ENCODE peak calls at places on chromosomes 3 and 15, in six cellular contexts. One of them, this sample, is unnamed. For H3K9me3, the result is how much of the 10 kb centered on the place peaks cover.

GRCh38 chr3:49424816-49425215 is 2.5 kb upstream of the AMT start:
- DNase-seq in uterus: no peak
- DNase-seq in naive thymus-derived CD4-positive, alpha-beta T cell: no peak
- DNase-seq in effector memory CD4-positive, alpha-beta T cell: no peak
- DNase-seq in heart left ventricle: no peak
- DNase-seq in neuronal stem cell: no peak
- DNase-seq in this sample: no peak

GRCh38 chr15:52481915-52482314 is 46.8 kb downstream of the MYO5A start:
- DNase-seq in effector memory CD4-positive, alpha-beta T cell: peak
- DNase-seq in neuronal stem cell: no peak
- DNase-seq in uterus: no peak
- DNase-seq in heart left ventricle: no peak
- DNase-seq in naive thymus-derived CD4-positive, alpha-beta T cell: peak
- DNase-seq in this sample: no peak

GRCh38 chr3:23036728-23037127 is 166.4 kb upstream of the UBE2E2 start:
- DNase-seq in naive thymus-derived CD4-positive, alpha-beta T cell: no peak
- DNase-seq in uterus: no peak
- DNase-seq in effector memory CD4-positive, alpha-beta T cell: no peak
- DNase-seq in neuronal stem cell: no peak
- DNase-seq in heart left ventricle: no peak
- DNase-seq in this sample: no peak

GRCh38 chr15:89138999-89139612 is 50.9 kb downstream of the ABHD2 start:
- DNase-seq in neuronal stem cell: no peak
- DNase-seq in uterus: no peak
- DNase-seq in naive thymus-derived CD4-positive, alpha-beta T cell: no peak
- DNase-seq in effector memory CD4-positive, alpha-beta T cell: no peak
- DNase-seq in heart left ventricle: peak
- DNase-seq in this sample: no peak

GRCh38 chr3:59451041-59451763 is 401.4 kb upstream of the CFAP20DC start:
- DNase-seq in neuronal stem cell: no peak
- DNase-seq in effector memory CD4-positive, alpha-beta T cell: peak
- DNase-seq in naive thymus-derived CD4-positive, alpha-beta T cell: peak
- DNase-seq in uterus: no peak
- DNase-seq in heart left ventricle: no peak
- DNase-seq in this sample: no peak

GRCh38 chr3:57100046-57100695 is 39.7 kb downstream of the SPATA12 start:
- DNase-seq in naive thymus-derived CD4-positive, alpha-beta T cell: peak
- DNase-seq in effector memory CD4-positive, alpha-beta T cell: no peak
- DNase-seq in heart left ventricle: peak
- DNase-seq in neuronal stem cell: peak
- DNase-seq in uterus: peak
- DNase-seq in this sample: peak

GRCh38 chr3:110932515-110933095 is 139.0 kb upstream of the NECTIN3 start:
- DNase-seq in naive thymus-derived CD4-positive, alpha-beta T cell: no peak
- DNase-seq in heart left ventricle: peak
- DNase-seq in uterus: no peak
- DNase-seq in effector memory CD4-positive, alpha-beta T cell: no peak
- DNase-seq in neuronal stem cell: no peak
- DNase-seq in this sample: no peak

GRCh38 chr15:57640935-57641682 is 49.4 kb downstream of the MYZAP start:
- DNase-seq in heart left ventricle: no peak
- DNase-seq in naive thymus-derived CD4-positive, alpha-beta T cell: peak
- DNase-seq in uterus: no peak
- DNase-seq in effector memory CD4-positive, alpha-beta T cell: no peak
- DNase-seq in neuronal stem cell: peak
- DNase-seq in this sample: peak

GRCh38 chr15:83068054-83068453 is 1.0 kb upstream of the BTBD1 start:
- DNase-seq in heart left ventricle: no peak
- DNase-seq in uterus: no peak
- DNase-seq in neuronal stem cell: no peak
- DNase-seq in effector memory CD4-positive, alpha-beta T cell: no peak
- DNase-seq in naive thymus-derived CD4-positive, alpha-beta T cell: no peak
- DNase-seq in this sample: no peak

GRCh38 chr15:89371145-89372044 is 36.8 kb upstream of the POLG start:
- DNase-seq in effector memory CD4-positive, alpha-beta T cell: no peak
- DNase-seq in uterus: no peak
- DNase-seq in heart left ventricle: no peak
- DNase-seq in neuronal stem cell: peak
- DNase-seq in naive thymus-derived CD4-positive, alpha-beta T cell: no peak
- DNase-seq in this sample: no peak

GRCh38 chr15:57596978-57597377 is 5.3 kb downstream of the MYZAP start:
- DNase-seq in neuronal stem cell: no peak
- DNase-seq in heart left ventricle: no peak
- DNase-seq in naive thymus-derived CD4-positive, alpha-beta T cell: no peak
- DNase-seq in uterus: peak
- DNase-seq in effector memory CD4-positive, alpha-beta T cell: no peak
- DNase-seq in this sample: peak

GRCh38 chr3:45647148-45647619 is 42.0 kb upstream of the SACM1L start:
- DNase-seq in uterus: no peak
- DNase-seq in heart left ventricle: no peak
- DNase-seq in naive thymus-derived CD4-positive, alpha-beta T cell: no peak
- DNase-seq in effector memory CD4-positive, alpha-beta T cell: no peak
- DNase-seq in neuronal stem cell: no peak
- DNase-seq in this sample: peak

GRCh38 chr3:38579146-38579545 is 70.3 kb downstream of the SCN5A start:
- DNase-seq in naive thymus-derived CD4-positive, alpha-beta T cell: no peak
- DNase-seq in neuronal stem cell: no peak
- DNase-seq in uterus: no peak
- DNase-seq in heart left ventricle: peak
- DNase-seq in effector memory CD4-positive, alpha-beta T cell: no peak
- DNase-seq in this sample: no peak

GRCh38 chr3:126685493-126685892 is 18.5 kb upstream of the CHCHD6 start:
- DNase-seq in effector memory CD4-positive, alpha-beta T cell: no peak
- DNase-seq in heart left ventricle: no peak
- DNase-seq in neuronal stem cell: no peak
- DNase-seq in naive thymus-derived CD4-positive, alpha-beta T cell: no peak
- DNase-seq in uterus: no peak
- DNase-seq in this sample: no peak

GRCh38 chr15:98807262-98807661 is 158.9 kb downstream of the IGF1R start:
- DNase-seq in naive thymus-derived CD4-positive, alpha-beta T cell: no peak
- DNase-seq in uterus: no peak
- DNase-seq in heart left ventricle: no peak
- DNase-seq in effector memory CD4-positive, alpha-beta T cell: no peak
- DNase-seq in neuronal stem cell: no peak
- DNase-seq in this sample: no peak

GRCh38 chr15:39287322-39288195 is 293.3 kb upstream of the THBS1 start:
- DNase-seq in effector memory CD4-positive, alpha-beta T cell: no peak
- DNase-seq in uterus: no peak
- DNase-seq in heart left ventricle: no peak
- DNase-seq in naive thymus-derived CD4-positive, alpha-beta T cell: no peak
- DNase-seq in neuronal stem cell: no peak
- DNase-seq in this sample: no peak

GRCh38 chr3:13277130-13277783 is 142.9 kb downstream of the NUP210 start:
- DNase-seq in effector memory CD4-positive, alpha-beta T cell: no peak
- DNase-seq in neuronal stem cell: no peak
- DNase-seq in uterus: no peak
- DNase-seq in naive thymus-derived CD4-positive, alpha-beta T cell: no peak
- DNase-seq in heart left ventricle: no peak
- DNase-seq in this sample: peak

GRCh38 chr3:46104706-46105105 is 77.4 kb upstream of the XCR1 start:
- DNase-seq in neuronal stem cell: no peak
- DNase-seq in naive thymus-derived CD4-positive, alpha-beta T cell: no peak
- DNase-seq in heart left ventricle: no peak
- DNase-seq in uterus: no peak
- DNase-seq in effector memory CD4-positive, alpha-beta T cell: no peak
- DNase-seq in this sample: no peak

GRCh38 chr3:122091602-122092006 is 36.4 kb downstream of the CD86 start:
- DNase-seq in neuronal stem cell: no peak
- DNase-seq in heart left ventricle: no peak
- DNase-seq in naive thymus-derived CD4-positive, alpha-beta T cell: no peak
- DNase-seq in uterus: no peak
- DNase-seq in effector memory CD4-positive, alpha-beta T cell: no peak
- DNase-seq in this sample: no peak

GRCh38 chr3:171376125-171376947 is 83.9 kb downstream of the TNIK start:
- DNase-seq in effector memory CD4-positive, alpha-beta T cell: no peak
- DNase-seq in heart left ventricle: no peak
- DNase-seq in naive thymus-derived CD4-positive, alpha-beta T cell: no peak
- DNase-seq in uterus: no peak
- DNase-seq in neuronal stem cell: no peak
- DNase-seq in this sample: no peak

GRCh38 chr3:195543642-195544536 is 764 bp upstream of the PPP1R2 start:
- DNase-seq in uterus: peak
- DNase-seq in neuronal stem cell: peak
- DNase-seq in naive thymus-derived CD4-positive, alpha-beta T cell: no peak
- DNase-seq in heart left ventricle: no peak
- DNase-seq in effector memory CD4-positive, alpha-beta T cell: no peak
- DNase-seq in this sample: no peak

GRCh38 chr15:82044373-82045178 is 1.2 kb downstream of the MEX3B start:
- DNase-seq in uterus: peak
- DNase-seq in neuronal stem cell: peak
- DNase-seq in naive thymus-derived CD4-positive, alpha-beta T cell: peak
- DNase-seq in heart left ventricle: peak
- DNase-seq in effector memory CD4-positive, alpha-beta T cell: no peak
- DNase-seq in this sample: peak

GRCh38 chr3:127959873-127960272 is 44.8 kb downstream of the KBTBD12 start:
- DNase-seq in naive thymus-derived CD4-positive, alpha-beta T cell: no peak
- DNase-seq in neuronal stem cell: peak
- DNase-seq in uterus: no peak
- DNase-seq in heart left ventricle: peak
- DNase-seq in effector memory CD4-positive, alpha-beta T cell: no peak
- DNase-seq in this sample: peak

GRCh38 chr15:77529394-77530159 is 103.1 kb downstream of the LINGO1 start:
- DNase-seq in neuronal stem cell: no peak
- DNase-seq in effector memory CD4-positive, alpha-beta T cell: no peak
- DNase-seq in heart left ventricle: peak
- DNase-seq in naive thymus-derived CD4-positive, alpha-beta T cell: no peak
- DNase-seq in uterus: no peak
- DNase-seq in this sample: no peak

GRCh38 chr3:57152761-57153160 is 12.4 kb downstream of the IL17RD start:
- DNase-seq in neuronal stem cell: no peak
- DNase-seq in heart left ventricle: no peak
- DNase-seq in effector memory CD4-positive, alpha-beta T cell: no peak
- DNase-seq in uterus: no peak
- DNase-seq in naive thymus-derived CD4-positive, alpha-beta T cell: no peak
- DNase-seq in this sample: no peak

GRCh38 chr3:78041486-78041885 is 1001.6 kb downstream of the ROBO2 start:
- DNase-seq in effector memory CD4-positive, alpha-beta T cell: no peak
- DNase-seq in heart left ventricle: no peak
- DNase-seq in uterus: no peak
- DNase-seq in neuronal stem cell: no peak
- DNase-seq in naive thymus-derived CD4-positive, alpha-beta T cell: no peak
- DNase-seq in this sample: no peak

GRCh38 chr3:171347017-171347979 is 112.9 kb downstream of the TNIK start:
- DNase-seq in effector memory CD4-positive, alpha-beta T cell: no peak
- DNase-seq in heart left ventricle: no peak
- DNase-seq in uterus: no peak
- DNase-seq in naive thymus-derived CD4-positive, alpha-beta T cell: no peak
- DNase-seq in neuronal stem cell: no peak
- DNase-seq in this sample: no peak

GRCh38 chr3:4994823-4995499 is 15.7 kb downstream of the BHLHE40 start:
- DNase-seq in heart left ventricle: peak
- DNase-seq in naive thymus-derived CD4-positive, alpha-beta T cell: no peak
- DNase-seq in neuronal stem cell: no peak
- DNase-seq in effector memory CD4-positive, alpha-beta T cell: no peak
- DNase-seq in uterus: no peak
- DNase-seq in this sample: peak

GRCh38 chr15:95432878-95433405 is 897.6 kb upstream of the NR2F2 start:
- DNase-seq in neuronal stem cell: no peak
- DNase-seq in naive thymus-derived CD4-positive, alpha-beta T cell: no peak
- DNase-seq in effector memory CD4-positive, alpha-beta T cell: no peak
- DNase-seq in heart left ventricle: no peak
- DNase-seq in uterus: no peak
- DNase-seq in this sample: no peak
- H3K9me3 ChIP-seq in neuronal stem cell: under half
- H3K9me3 ChIP-seq in naive thymus-derived CD4-positive, alpha-beta T cell: under half
- H3K9me3 ChIP-seq in effector memory CD4-positive, alpha-beta T cell: under half
- H3K9me3 ChIP-seq in heart left ventricle: under half
- H3K9me3 ChIP-seq in uterus: under half
- H3K9me3 ChIP-seq in this sample: under half

GRCh38 chr3:79538-79937 is 117.0 kb upstream of the CHL1 start:
- DNase-seq in uterus: no peak
- DNase-seq in neuronal stem cell: no peak
- DNase-seq in heart left ventricle: no peak
- DNase-seq in effector memory CD4-positive, alpha-beta T cell: no peak
- DNase-seq in naive thymus-derived CD4-positive, alpha-beta T cell: no peak
- DNase-seq in this sample: no peak

GRCh38 chr3:82525-82924 is 114.0 kb upstream of the CHL1 start:
- DNase-seq in uterus: no peak
- DNase-seq in naive thymus-derived CD4-positive, alpha-beta T cell: no peak
- DNase-seq in effector memory CD4-positive, alpha-beta T cell: no peak
- DNase-seq in heart left ventricle: no peak
- DNase-seq in neuronal stem cell: no peak
- DNase-seq in this sample: no peak

GRCh38 chr3:85141-85540 is 111.4 kb upstream of the CHL1 start:
- DNase-seq in uterus: no peak
- DNase-seq in effector memory CD4-positive, alpha-beta T cell: no peak
- DNase-seq in naive thymus-derived CD4-positive, alpha-beta T cell: no peak
- DNase-seq in neuronal stem cell: no peak
- DNase-seq in heart left ventricle: no peak
- DNase-seq in this sample: no peak
- H3K9me3 ChIP-seq in uterus: under half
- H3K9me3 ChIP-seq in effector memory CD4-positive, alpha-beta T cell: under half
- H3K9me3 ChIP-seq in naive thymus-derived CD4-positive, alpha-beta T cell: under half
- H3K9me3 ChIP-seq in neuronal stem cell: under half
- H3K9me3 ChIP-seq in heart left ventricle: under half
- H3K9me3 ChIP-seq in this sample: under half

DNA sequence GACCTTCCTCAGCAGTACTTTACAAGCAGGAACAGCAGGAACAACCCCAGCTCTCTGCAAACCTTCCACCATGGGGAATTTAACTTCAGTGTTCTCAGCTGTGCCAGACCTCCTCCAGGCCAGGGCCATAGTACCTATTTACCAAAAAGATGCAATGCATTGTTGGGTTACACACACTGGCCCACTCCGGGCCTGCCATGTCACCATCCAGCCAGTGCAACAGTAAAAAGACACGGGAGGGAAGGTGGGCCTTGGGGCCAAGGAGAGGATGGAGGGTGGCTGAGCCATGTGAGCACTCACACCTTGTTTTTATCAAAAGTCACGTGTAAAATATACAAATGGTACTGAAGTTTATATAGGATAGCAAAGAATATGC is 157.0 kb downstream of the GABRB3 start:
- DNase-seq in uterus: no peak
- DNase-seq in effector memory CD4-positive, alpha-beta T cell: no peak
- DNase-seq in naive thymus-derived CD4-positive, alpha-beta T cell: no peak
- DNase-seq in heart left ventricle: no peak
- DNase-seq in neuronal stem cell: no peak
- DNase-seq in this sample: no peak
- H3K9me3 ChIP-seq in uterus: under half
- H3K9me3 ChIP-seq in effector memory CD4-positive, alpha-beta T cell: under half
- H3K9me3 ChIP-seq in naive thymus-derived CD4-positive, alpha-beta T cell: under half
- H3K9me3 ChIP-seq in heart left ventricle: under half
- H3K9me3 ChIP-seq in neuronal stem cell: under half
- H3K9me3 ChIP-seq in this sample: under half

GRCh38 chr3:180223268-180223667 is 186.5 kb upstream of the PEX5L start:
- DNase-seq in heart left ventricle: no peak
- DNase-seq in naive thymus-derived CD4-positive, alpha-beta T cell: no peak
- DNase-seq in effector memory CD4-positive, alpha-beta T cell: no peak
- DNase-seq in neuronal stem cell: no peak
- DNase-seq in uterus: no peak
- DNase-seq in this sample: no peak

DNA sequence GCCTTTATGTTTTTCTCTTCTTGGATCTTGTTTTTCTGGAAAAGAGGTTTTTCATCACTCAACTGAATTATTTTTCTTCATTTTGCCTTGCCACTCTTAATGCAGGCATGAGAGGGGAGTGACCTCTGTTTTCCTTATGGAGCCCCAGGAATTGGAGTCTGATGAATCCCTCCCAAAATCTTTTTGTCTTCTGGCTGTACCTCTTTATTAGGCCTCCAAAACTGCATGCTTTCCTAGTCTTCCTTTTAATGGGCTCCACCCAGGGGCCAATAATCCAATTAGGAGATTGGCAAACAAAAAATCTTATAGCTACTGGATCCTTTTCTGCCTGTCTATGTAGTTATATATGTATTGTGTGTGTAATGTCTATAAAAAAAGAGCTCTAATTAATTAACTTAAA is 192.4 kb upstream of the PEX5L start:
- DNase-seq in neuronal stem cell: no peak
- DNase-seq in naive thymus-derived CD4-positive, alpha-beta T cell: no peak
- DNase-seq in uterus: no peak
- DNase-seq in heart left ventricle: no peak
- DNase-seq in effector memory CD4-positive, alpha-beta T cell: no peak
- DNase-seq in this sample: no peak
- H3K9me3 ChIP-seq in neuronal stem cell: under half
- H3K9me3 ChIP-seq in naive thymus-derived CD4-positive, alpha-beta T cell: under half
- H3K9me3 ChIP-seq in uterus: under half
- H3K9me3 ChIP-seq in heart left ventricle: half or more
- H3K9me3 ChIP-seq in effector memory CD4-positive, alpha-beta T cell: under half
- H3K9me3 ChIP-seq in this sample: under half